ENCODE peak calls at places on chromosomes 12 and 14, in nine cellular contexts. F is left ventricle myocardium inferior; P is SK-N-SH; Z is gastrocnemius medialis; H is GM23248; S is astrocyte; C is mammary epithelial cell; J is OCI-LY7; Q is CD8-positive, alpha-beta T cell. G is an unnamed sample.

GRCh38 chr12:53937596-53938275 is 895 bp upstream of the HOXC13 start:
- DNase-seq in F (no peak), P (no peak), Z (no peak), H (no peak), S (no peak), C (no peak), J (no peak), Q (no peak), G (no peak)

GRCh38 chr12:76075448-76075847 is 9.0 kb downstream of the NAP1L1 start:
- DNase-seq in F (no peak), P (no peak), Z (no peak), H (no peak), S (no peak), C (no peak), J (no peak), Q (no peak), G (no peak)

GRCh38 chr12:89098390-89099102 is 253.8 kb downstream of the DUSP6 start:
- DNase-seq in F (peak; percentile 30), P (peak; percentile 4), Z (no peak), H (peak; percentile 13), S (peak; percentile 12), C (no peak), J (no peak), Q (no peak), G (no peak)

GRCh38 chr12:97308576-97309198 is 153.9 kb upstream of the RMST start:
- DNase-seq in F (no peak), P (no peak), Z (no peak), H (peak; percentile 36), S (peak; percentile 42), C (peak; percentile 26), J (peak; percentile 55), Q (no peak), G (peak; percentile 72)

GRCh38 chr14:44053422-44053821 is 453.7 kb downstream of the FSCB start:
- DNase-seq in F (no peak), P (no peak), Z (no peak), H (no peak), S (no peak), C (no peak), J (no peak), Q (no peak), G (no peak)

GRCh38 chr12:117009759-117010158 is 89.5 kb downstream of the TESC start:
- DNase-seq in F (no peak), P (no peak), Z (no peak), H (no peak), S (no peak), C (no peak), J (no peak), Q (no peak), G (no peak)

GRCh38 chr12:77855548-77855947 is 24.9 kb downstream of the NAV3 start:
- DNase-seq in F (no peak), P (peak; percentile 1), Z (no peak), H (no peak), S (peak; percentile 13), C (no peak), J (no peak), Q (no peak), G (no peak)

GRCh38 chr12:26319511-26319910 is 124.1 kb downstream of the SSPN start:
- DNase-seq in F (peak; percentile 47), P (no peak), Z (peak; percentile 67), H (peak; percentile 99), S (peak; percentile 95), C (peak; percentile 99), J (no peak), Q (no peak), G (no peak)

GRCh38 chr14:34030864-34031263 is 80.0 kb upstream of the EGLN3 start:
- DNase-seq in F (peak; percentile 45), P (peak; percentile 29), Z (peak; percentile 50), H (peak; percentile 70), S (peak; percentile 74), C (peak; percentile 45), J (no peak), Q (no peak), G (no peak)

GRCh38 chr12:295132-295531 is 32.5 kb upstream of the SLC6A13 start:
- DNase-seq in F (no peak), P (no peak), Z (no peak), H (no peak), S (no peak), C (no peak), J (no peak), Q (no peak), G (no peak)

GRCh38 chr14:76812422-76813383 is at the start of gene ANGEL1:
- DNase-seq in F (peak; percentile 97), P (peak; percentile 97), Z (peak; percentile 97), H (peak; percentile 94), S (peak; percentile 82), C (peak; percentile 93), J (peak; percentile 98), Q (peak; percentile 98), G (peak; percentile 96)

GRCh38 chr14:32078794-32079663 is 1.9 kb downstream of the ARHGAP5 start:
- DNase-seq in F (no peak), P (no peak), Z (no peak), H (peak; percentile 36), S (peak; percentile 60), C (peak; percentile 71), J (no peak), Q (no peak), G (no peak)

GRCh38 chr14:68970736-68971135 is 8.4 kb downstream of the ACTN1 start:
- DNase-seq in F (no peak), P (no peak), Z (no peak), H (no peak), S (no peak), C (no peak), J (no peak), Q (no peak), G (no peak)
- H3K4me1 ChIP-seq in F (peaks cover 88% of the 10 kb centered on the region), P (peaks cover 90% of the 10 kb centered on the region), Z (no peaks in the 10 kb centered on the region), H (peaks cover 56% of the 10 kb centered on the region), S (peaks cover 93% of the 10 kb centered on the region), C (peaks cover 97% of the 10 kb centered on the region), J (no peaks in the 10 kb centered on the region), Q (peaks cover 97% of the 10 kb centered on the region), G (peaks cover 64% of the 10 kb centered on the region)

GRCh38 chr14:99189201-99189801 is 82.7 kb downstream of the BCL11B start:
- DNase-seq in F (no peak), P (no peak), Z (no peak), H (peak; percentile 8), S (no peak), C (no peak), J (no peak), Q (peak; percentile 58), G (peak; percentile 56)

GRCh38 chr14:99186956-99187690 is 84.9 kb downstream of the BCL11B start:
- DNase-seq in F (no peak), P (no peak), Z (no peak), H (no peak), S (no peak), C (no peak), J (no peak), Q (no peak), G (peak; percentile 40)

GRCh38 chr14:99187858-99188257 is 84.1 kb downstream of the BCL11B start:
- DNase-seq in F (no peak), P (no peak), Z (no peak), H (no peak), S (no peak), C (no peak), J (no peak), Q (no peak), G (no peak)

GRCh38 chr14:99190696-99191662 is 81.0 kb downstream of the BCL11B start:
- DNase-seq in F (no peak), P (no peak), Z (no peak), H (no peak), S (no peak), C (peak; percentile 8), J (no peak), Q (no peak), G (no peak)

GRCh38 chr14:99188721-99189120 is 83.3 kb downstream of the BCL11B start:
- DNase-seq in F (no peak), P (peak; percentile 49), Z (no peak), H (no peak), S (no peak), C (no peak), J (no peak), Q (no peak), G (peak; percentile 42)
- H3K4me1 ChIP-seq in F (peaks cover 17% of the 10 kb centered on the region), P (no peaks in the 10 kb centered on the region), Z (no peaks in the 10 kb centered on the region), H (no peaks in the 10 kb centered on the region), S (peaks cover 10% of the 10 kb centered on the region), C (peaks cover 10% of the 10 kb centered on the region), J (no peaks in the 10 kb centered on the region), Q (peaks cover 97% of the 10 kb centered on the region), G (peaks cover 99% of the 10 kb centered on the region)

GRCh38 chr12:106118278-106118820 is 20.4 kb downstream of the NUAK1 start:
- DNase-seq in F (no peak), P (no peak), Z (no peak), H (peak; percentile 39), S (no peak), C (no peak), J (no peak), Q (no peak), G (no peak)

GRCh38 chr12:106113446-106114083 is 25.2 kb downstream of the NUAK1 start:
- DNase-seq in F (no peak), P (no peak), Z (peak; percentile 78), H (peak; percentile 68), S (no peak), C (peak; percentile 39), J (no peak), Q (no peak), G (no peak)

GRCh38 chr12:106113042-106113441 is 25.7 kb downstream of the NUAK1 start:
- DNase-seq in F (no peak), P (no peak), Z (no peak), H (peak; percentile 93), S (peak; percentile 81), C (peak; percentile 71), J (no peak), Q (no peak), G (no peak)

GRCh38 chr12:106114084-106115068 is 24.4 kb downstream of the NUAK1 start:
- DNase-seq in F (no peak), P (no peak), Z (peak; percentile 78), H (peak; percentile 75), S (no peak), C (peak; percentile 65), J (no peak), Q (no peak), G (no peak)

DNA sequence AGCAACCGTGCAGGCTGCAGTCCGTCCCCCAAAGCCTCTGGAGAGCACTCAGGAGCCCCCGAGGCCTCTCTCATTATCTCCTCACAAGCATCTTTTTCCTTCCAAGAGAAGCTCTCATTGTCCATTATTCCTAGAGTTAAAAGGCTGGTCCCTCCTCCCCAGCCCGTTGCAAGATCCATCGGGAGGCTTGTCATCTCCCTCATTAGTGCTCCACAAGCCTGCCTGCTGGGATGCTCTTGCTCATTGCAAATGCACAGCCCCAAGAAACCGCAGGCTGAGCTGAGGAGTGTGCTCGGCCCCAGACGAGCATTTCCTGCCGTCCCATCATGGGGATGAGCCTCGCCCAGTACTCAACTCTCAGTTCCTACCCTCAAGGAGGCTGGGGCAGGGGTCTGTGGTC is 23.3 kb downstream of the NUAK1 start:
- DNase-seq in F (no peak), P (no peak), Z (no peak), H (no peak), S (peak; percentile 60), C (no peak), J (no peak), Q (no peak), G (no peak)
- H3K4me1 ChIP-seq in F (peaks cover 100% of the 10 kb centered on the region), P (peaks cover 4% of the 10 kb centered on the region), Z (peaks cover 83% of the 10 kb centered on the region), H (peaks cover 50% of the 10 kb centered on the region), S (peaks cover 40% of the 10 kb centered on the region), C (peaks cover 38% of the 10 kb centered on the region), J (no peaks in the 10 kb centered on the region), Q (no peaks in the 10 kb centered on the region), G (no peaks in the 10 kb centered on the region)

DNA sequence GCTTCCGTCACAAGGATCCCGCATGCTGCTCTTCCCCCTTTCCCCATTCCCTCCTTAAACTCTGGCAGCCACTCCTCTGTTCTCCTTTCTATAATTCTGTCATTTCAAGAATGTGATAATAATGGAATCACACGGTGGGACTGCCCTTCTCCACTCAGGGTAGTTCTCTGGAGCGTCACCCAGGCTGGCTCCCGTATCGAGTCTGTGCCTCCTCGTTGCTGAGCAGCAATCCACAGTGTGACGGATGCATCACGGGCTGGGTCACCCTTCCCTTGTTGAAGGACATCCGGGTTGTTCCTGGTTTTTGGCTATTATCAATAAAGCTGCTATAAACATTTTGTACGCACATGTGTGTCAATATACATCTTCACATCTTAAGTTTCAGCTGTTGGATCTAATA is 5.7 kb upstream of the SYNE3 start:
- DNase-seq in F (no peak), P (no peak), Z (no peak), H (no peak), S (no peak), C (no peak), J (no peak), Q (no peak), G (no peak)
- H3K4me1 ChIP-seq in F (peaks cover 86% of the 10 kb centered on the region), P (peaks cover 31% of the 10 kb centered on the region), Z (peaks cover 34% of the 10 kb centered on the region), H (peaks cover 56% of the 10 kb centered on the region), S (peaks cover 57% of the 10 kb centered on the region), C (peaks cover 44% of the 10 kb centered on the region), J (peaks cover 52% of the 10 kb centered on the region), Q (peaks cover 84% of the 10 kb centered on the region), G (peaks cover 93% of the 10 kb centered on the region)

G was measured in CD4-positive, CD25-positive, alpha-beta regulatory T cell.